ENCODE peak calls at places on chromosomes 5 and 9, in nine cellular contexts. One of them, this sample, is unnamed.

GRCh38 chr9:118961857-118962256 is 407.4 kb downstream of the BRINP1 start:
- DNase-seq in SK-N-SH: no peak
- DNase-seq in OCI-LY7: no peak
- DNase-seq in fibroblast of lung: peak
- DNase-seq in lung: no peak
- DNase-seq in lower leg skin: no peak
- DNase-seq in dorsolateral prefrontal cortex: no peak
- DNase-seq in spleen: no peak
- DNase-seq in right lobe of liver: no peak
- DNase-seq in this sample: no peak

GRCh38 chr5:60205071-60205470 is 311.5 kb upstream of the PDE4D start:
- DNase-seq in lower leg skin: no peak
- DNase-seq in fibroblast of lung: no peak
- DNase-seq in spleen: no peak
- DNase-seq in dorsolateral prefrontal cortex: no peak
- DNase-seq in OCI-LY7: no peak
- DNase-seq in lung: no peak
- DNase-seq in right lobe of liver: no peak
- DNase-seq in SK-N-SH: no peak
- DNase-seq in this sample: no peak

GRCh38 chr5:116379306-116379705 is 195.3 kb downstream of the SEMA6A start:
- DNase-seq in right lobe of liver: no peak
- DNase-seq in fibroblast of lung: no peak
- DNase-seq in spleen: no peak
- DNase-seq in OCI-LY7: no peak
- DNase-seq in SK-N-SH: no peak
- DNase-seq in lung: no peak
- DNase-seq in dorsolateral prefrontal cortex: no peak
- DNase-seq in lower leg skin: no peak
- DNase-seq in this sample: no peak

GRCh38 chr9:72271617-72272478 is 93.2 kb downstream of the ZFAND5 start:
- DNase-seq in lung: peak
- DNase-seq in spleen: no peak
- DNase-seq in lower leg skin: peak
- DNase-seq in fibroblast of lung: peak
- DNase-seq in SK-N-SH: peak
- DNase-seq in dorsolateral prefrontal cortex: no peak
- DNase-seq in OCI-LY7: peak
- DNase-seq in right lobe of liver: peak
- DNase-seq in this sample: no peak

GRCh38 chr5:176788091-176788490 is 22.3 kb upstream of the UNC5A start:
- DNase-seq in OCI-LY7: no peak
- DNase-seq in spleen: no peak
- DNase-seq in SK-N-SH: no peak
- DNase-seq in dorsolateral prefrontal cortex: no peak
- DNase-seq in lung: no peak
- DNase-seq in lower leg skin: no peak
- DNase-seq in fibroblast of lung: no peak
- DNase-seq in right lobe of liver: no peak
- DNase-seq in this sample: no peak

GRCh38 chr9:31304576-31304975 is 1079.9 kb upstream of the ACO1 start:
- DNase-seq in fibroblast of lung: peak
- DNase-seq in OCI-LY7: no peak
- DNase-seq in dorsolateral prefrontal cortex: no peak
- DNase-seq in right lobe of liver: no peak
- DNase-seq in lower leg skin: no peak
- DNase-seq in spleen: no peak
- DNase-seq in SK-N-SH: no peak
- DNase-seq in lung: no peak
- DNase-seq in this sample: no peak

GRCh38 chr5:181242031-181242451 is 1.7 kb downstream of the RACK1 start:
- DNase-seq in lung: no peak
- DNase-seq in spleen: peak
- DNase-seq in right lobe of liver: no peak
- DNase-seq in dorsolateral prefrontal cortex: no peak
- DNase-seq in OCI-LY7: no peak
- DNase-seq in lower leg skin: no peak
- DNase-seq in fibroblast of lung: no peak
- DNase-seq in SK-N-SH: no peak
- DNase-seq in this sample: no peak

GRCh38 chr5:88190106-88190834 is 78.4 kb downstream of the TMEM161B start:
- DNase-seq in lung: no peak
- DNase-seq in fibroblast of lung: no peak
- DNase-seq in dorsolateral prefrontal cortex: no peak
- DNase-seq in right lobe of liver: peak
- DNase-seq in lower leg skin: no peak
- DNase-seq in OCI-LY7: no peak
- DNase-seq in spleen: no peak
- DNase-seq in SK-N-SH: no peak
- DNase-seq in this sample: no peak

GRCh38 chr5:68368280-68368679 is 152.7 kb downstream of the PIK3R1 start:
- DNase-seq in lung: no peak
- DNase-seq in spleen: no peak
- DNase-seq in fibroblast of lung: peak
- DNase-seq in dorsolateral prefrontal cortex: no peak
- DNase-seq in OCI-LY7: no peak
- DNase-seq in SK-N-SH: no peak
- DNase-seq in right lobe of liver: no peak
- DNase-seq in lower leg skin: no peak
- DNase-seq in this sample: no peak

GRCh38 chr9:137694962-137695875 is 76.4 kb downstream of the EHMT1 start:
- DNase-seq in spleen: no peak
- DNase-seq in lung: peak
- DNase-seq in SK-N-SH: peak
- DNase-seq in fibroblast of lung: no peak
- DNase-seq in right lobe of liver: peak
- DNase-seq in lower leg skin: no peak
- DNase-seq in OCI-LY7: peak
- DNase-seq in dorsolateral prefrontal cortex: peak
- DNase-seq in this sample: no peak

GRCh38 chr5:30392897-30393296 is 800.6 kb upstream of the CDH6 start:
- DNase-seq in fibroblast of lung: no peak
- DNase-seq in right lobe of liver: no peak
- DNase-seq in OCI-LY7: no peak
- DNase-seq in dorsolateral prefrontal cortex: no peak
- DNase-seq in lung: no peak
- DNase-seq in spleen: no peak
- DNase-seq in SK-N-SH: no peak
- DNase-seq in lower leg skin: no peak
- DNase-seq in this sample: no peak

GRCh38 chr5:79143684-79144379 is 32.2 kb downstream of the BHMT start:
- DNase-seq in spleen: no peak
- DNase-seq in lower leg skin: no peak
- DNase-seq in dorsolateral prefrontal cortex: no peak
- DNase-seq in SK-N-SH: no peak
- DNase-seq in lung: no peak
- DNase-seq in fibroblast of lung: peak
- DNase-seq in right lobe of liver: no peak
- DNase-seq in OCI-LY7: no peak
- DNase-seq in this sample: no peak

GRCh38 chr5:133406632-133407276 is 205.6 kb downstream of the FSTL4 start:
- DNase-seq in fibroblast of lung: peak
- DNase-seq in lower leg skin: no peak
- DNase-seq in spleen: no peak
- DNase-seq in lung: no peak
- DNase-seq in dorsolateral prefrontal cortex: no peak
- DNase-seq in SK-N-SH: no peak
- DNase-seq in right lobe of liver: no peak
- DNase-seq in OCI-LY7: no peak
- DNase-seq in this sample: no peak

GRCh38 chr5:133407277-133407632 is 205.1 kb downstream of the FSTL4 start:
- DNase-seq in lung: no peak
- DNase-seq in spleen: no peak
- DNase-seq in fibroblast of lung: no peak
- DNase-seq in right lobe of liver: no peak
- DNase-seq in lower leg skin: no peak
- DNase-seq in OCI-LY7: no peak
- DNase-seq in dorsolateral prefrontal cortex: no peak
- DNase-seq in SK-N-SH: no peak
- DNase-seq in this sample: no peak

GRCh38 chr5:133410335-133410828 is 202.0 kb downstream of the FSTL4 start:
- DNase-seq in lower leg skin: no peak
- DNase-seq in fibroblast of lung: no peak
- DNase-seq in SK-N-SH: no peak
- DNase-seq in OCI-LY7: no peak
- DNase-seq in lung: no peak
- DNase-seq in dorsolateral prefrontal cortex: no peak
- DNase-seq in right lobe of liver: no peak
- DNase-seq in spleen: no peak
- DNase-seq in this sample: no peak

GRCh38 chr5:133409210-133409674 is 203.1 kb downstream of the FSTL4 start:
- DNase-seq in right lobe of liver: no peak
- DNase-seq in fibroblast of lung: no peak
- DNase-seq in spleen: no peak
- DNase-seq in OCI-LY7: no peak
- DNase-seq in dorsolateral prefrontal cortex: no peak
- DNase-seq in lung: no peak
- DNase-seq in lower leg skin: no peak
- DNase-seq in SK-N-SH: no peak
- DNase-seq in this sample: no peak

DNA sequence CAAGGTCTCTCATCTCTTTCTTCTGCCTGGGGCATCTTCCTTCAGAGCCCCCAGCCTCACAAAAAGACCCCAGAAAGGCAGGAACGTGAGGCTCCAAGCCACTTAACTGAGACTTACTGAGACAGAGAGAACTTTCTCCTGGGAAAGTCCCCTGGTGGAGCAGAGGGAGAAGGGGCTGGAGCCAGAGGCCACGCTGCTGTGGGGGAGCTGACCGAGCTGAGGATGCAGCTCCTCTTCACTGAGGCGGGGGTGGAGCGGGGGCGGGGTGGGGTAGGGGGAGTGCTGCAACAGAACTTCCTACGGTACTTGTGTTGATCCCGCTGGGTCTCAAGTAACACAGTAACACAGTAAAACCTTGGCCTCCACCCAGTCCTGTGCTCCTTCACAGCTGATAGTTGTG is 204.0 kb downstream of the FSTL4 start:
- DNase-seq in SK-N-SH: no peak
- DNase-seq in right lobe of liver: no peak
- DNase-seq in lung: no peak
- DNase-seq in lower leg skin: no peak
- DNase-seq in OCI-LY7: no peak
- DNase-seq in dorsolateral prefrontal cortex: no peak
- DNase-seq in fibroblast of lung: no peak
- DNase-seq in spleen: no peak
- DNase-seq in this sample: no peak
- TF ChIP-seq CTCF in SK-N-SH: no peak
- TF ChIP-seq CTCF in right lobe of liver: no peak
- TF ChIP-seq CTCF in lung: no peak
- TF ChIP-seq CTCF in lower leg skin: no peak
- TF ChIP-seq CTCF in OCI-LY7: no peak
- TF ChIP-seq CTCF in dorsolateral prefrontal cortex: no peak
- TF ChIP-seq CTCF in fibroblast of lung: no peak
- TF ChIP-seq CTCF in spleen: no peak
- TF ChIP-seq CTCF in this sample: no peak

GRCh38 chr5:41213340-41213739 is at the start of gene C6:
- DNase-seq in dorsolateral prefrontal cortex: no peak
- DNase-seq in OCI-LY7: no peak
- DNase-seq in right lobe of liver: no peak
- DNase-seq in SK-N-SH: no peak
- DNase-seq in lung: no peak
- DNase-seq in fibroblast of lung: no peak
- DNase-seq in lower leg skin: no peak
- DNase-seq in spleen: no peak
- DNase-seq in this sample: no peak
- H3K4me3 ChIP-seq in dorsolateral prefrontal cortex: no peak
- H3K4me3 ChIP-seq in OCI-LY7: no peak
- H3K4me3 ChIP-seq in right lobe of liver: peak
- H3K4me3 ChIP-seq in SK-N-SH: no peak
- H3K4me3 ChIP-seq in lung: no peak
- H3K4me3 ChIP-seq in fibroblast of lung: no peak
- H3K4me3 ChIP-seq in lower leg skin: no peak
- H3K4me3 ChIP-seq in spleen: no peak
- H3K4me3 ChIP-seq in this sample: no peak

GRCh38 chr5:146034127-146034526 is 71.2 kb downstream of the PLAC8L1 start:
- DNase-seq in spleen: no peak
- DNase-seq in SK-N-SH: no peak
- DNase-seq in lung: no peak
- DNase-seq in lower leg skin: no peak
- DNase-seq in OCI-LY7: no peak
- DNase-seq in right lobe of liver: no peak
- DNase-seq in dorsolateral prefrontal cortex: no peak
- DNase-seq in fibroblast of lung: no peak
- DNase-seq in this sample: no peak
- TF ChIP-seq CTCF in spleen: no peak
- TF ChIP-seq CTCF in SK-N-SH: no peak
- TF ChIP-seq CTCF in lung: no peak
- TF ChIP-seq CTCF in lower leg skin: no peak
- TF ChIP-seq CTCF in OCI-LY7: no peak
- TF ChIP-seq CTCF in right lobe of liver: no peak
- TF ChIP-seq CTCF in dorsolateral prefrontal cortex: no peak
- TF ChIP-seq CTCF in fibroblast of lung: no peak
- TF ChIP-seq CTCF in this sample: no peak

DNA sequence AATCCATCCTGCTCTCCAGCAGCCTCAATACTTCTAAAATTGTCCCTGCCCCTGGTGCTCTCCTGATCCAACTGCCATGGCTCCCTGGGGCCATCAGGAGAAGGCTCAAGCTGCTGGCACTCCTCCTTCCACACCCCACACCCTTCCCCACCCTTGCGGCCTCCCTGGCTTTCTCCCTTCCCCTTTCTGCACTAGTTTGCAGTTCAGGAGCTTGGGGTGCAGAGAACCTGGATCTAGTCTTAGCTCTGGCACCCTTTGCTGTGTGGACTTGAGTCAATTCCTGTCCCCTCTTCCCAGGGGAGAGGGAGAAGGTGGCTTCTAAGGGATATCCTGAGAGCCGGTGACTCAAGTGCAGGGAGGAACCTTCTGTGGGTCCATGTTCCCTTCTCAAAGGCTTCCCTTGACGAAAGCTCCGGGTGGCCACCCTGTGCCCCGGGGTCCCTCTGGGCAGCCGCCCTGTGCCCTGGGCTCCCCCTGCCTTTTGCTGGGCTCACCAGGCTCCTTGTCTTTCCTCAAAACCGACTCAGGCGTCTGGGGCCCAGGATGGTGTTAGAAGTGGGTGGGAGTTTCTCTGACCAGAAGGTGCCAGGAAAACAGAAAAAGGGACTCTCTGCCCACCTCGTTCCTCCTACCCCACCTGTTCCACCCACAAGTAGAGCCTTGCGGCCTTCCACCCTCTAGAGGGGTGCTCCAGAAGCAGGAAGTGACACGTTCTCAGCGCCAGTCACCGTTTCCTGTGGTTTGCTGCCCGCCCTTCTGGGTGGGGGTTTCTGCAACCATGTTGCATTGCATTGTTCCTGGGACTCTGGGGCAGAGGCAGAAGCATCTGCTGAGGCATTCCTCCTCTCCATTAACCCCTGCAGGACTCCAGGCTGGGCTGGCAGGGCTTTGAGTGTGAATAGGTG is 15.0 kb downstream of the GLIPR2 start:
- DNase-seq in dorsolateral prefrontal cortex: no peak
- DNase-seq in spleen: peak
- DNase-seq in fibroblast of lung: peak
- DNase-seq in lower leg skin: no peak
- DNase-seq in SK-N-SH: no peak
- DNase-seq in lung: peak
- DNase-seq in right lobe of liver: no peak
- DNase-seq in OCI-LY7: peak
- DNase-seq in this sample: peak
- H3K4me3 ChIP-seq in dorsolateral prefrontal cortex: no peak
- H3K4me3 ChIP-seq in spleen: peak
- H3K4me3 ChIP-seq in fibroblast of lung: no peak
- H3K4me3 ChIP-seq in lower leg skin: no peak
- H3K4me3 ChIP-seq in SK-N-SH: no peak
- H3K4me3 ChIP-seq in lung: no peak
- H3K4me3 ChIP-seq in right lobe of liver: no peak
- H3K4me3 ChIP-seq in OCI-LY7: peak
- H3K4me3 ChIP-seq in this sample: no peak

GRCh38 chr5:139481580-139482049 is 943 bp downstream of the STING1 start:
- DNase-seq in right lobe of liver: no peak
- DNase-seq in OCI-LY7: no peak
- DNase-seq in spleen: peak
- DNase-seq in SK-N-SH: peak
- DNase-seq in lower leg skin: no peak
- DNase-seq in dorsolateral prefrontal cortex: no peak
- DNase-seq in lung: no peak
- DNase-seq in fibroblast of lung: no peak
- DNase-seq in this sample: no peak
- TF ChIP-seq CTCF in right lobe of liver: no peak
- TF ChIP-seq CTCF in OCI-LY7: no peak
- TF ChIP-seq CTCF in spleen: no peak
- TF ChIP-seq CTCF in SK-N-SH: peak
- TF ChIP-seq CTCF in lower leg skin: no peak
- TF ChIP-seq CTCF in dorsolateral prefrontal cortex: no peak
- TF ChIP-seq CTCF in lung: no peak
- TF ChIP-seq CTCF in fibroblast of lung: peak
- TF ChIP-seq CTCF in this sample: no peak

This sample was measured in kidney.